ENCODE peak calls at places on chromosome 20, in nine cellular contexts. R is activated T-cell treated with anti-CD3 and anti-CD28 coated beads, Interleukin-2, amount 50 U/mL, for 1 hour; T is NCI-H1436 treated with DMSO at 0.1 percent for 48 hours; X is NCI-H1105 treated with DMSO at 0.1 percent for 48 hours; F is HTR-8/SVneo; G is germinal center; A is stimulated activated CD8-positive, alpha-beta memory T cell treated with anti-CD3 and anti-CD28 coated beads, Interleukin-4, amount 100 ng/mL, for 48 hours; W is CD4-positive, alpha-beta memory T cell; S is B cell. E is an unnamed sample.

GRCh38 chr20:62227977-62228958 is 8.2 kb upstream of the HRH3 start:
- DNase-seq in R (no peak), T (no peak), X (no peak), F (no peak), G (no peak), A (no peak), W (no peak), S (no peak), E (no peak)

GRCh38 chr20:2387180-2387577 is 6.5 kb downstream of the TGM6 start:
- DNase-seq in R (peak), T (no peak), X (peak), F (peak), G (peak), A (peak), W (peak), S (peak), E (peak)

GRCh38 chr20:20174089-20174835 is 121.9 kb downstream of the CFAP61 start:
- DNase-seq in R (no peak), T (no peak), X (no peak), F (no peak), G (no peak), A (no peak), W (no peak), S (no peak), E (no peak)

GRCh38 chr20:59043698-59044097 is 1.1 kb upstream of the PRELID3B start:
- DNase-seq in R (no peak), T (no peak), X (no peak), F (no peak), G (no peak), A (peak), W (no peak), S (peak), E (no peak)

GRCh38 chr20:21105429-21106170 is 558 bp downstream of the LINC00237 start:
- DNase-seq in R (no peak), T (no peak), X (no peak), F (no peak), G (no peak), A (peak), W (no peak), S (peak), E (no peak)

GRCh38 chr20:32495217-32495565 is 89.9 kb downstream of the NOL4L start:
- DNase-seq in R (no peak), T (no peak), X (no peak), F (no peak), G (no peak), A (no peak), W (no peak), S (no peak), E (no peak)

GRCh38 chr20:8568068-8568467 is 436.0 kb downstream of the PLCB1 start:
- DNase-seq in R (no peak), T (no peak), X (no peak), F (no peak), G (no peak), A (no peak), W (no peak), S (no peak), E (no peak)

GRCh38 chr20:43925786-43926185 is 11.1 kb downstream of the TOX2 start:
- DNase-seq in R (peak), T (peak), X (peak), F (peak), G (no peak), A (no peak), W (no peak), S (no peak), E (no peak)

GRCh38 chr20:18717062-18717461 is 96.5 kb upstream of the SCP2D1 start:
- DNase-seq in R (no peak), T (peak), X (peak), F (no peak), G (no peak), A (no peak), W (no peak), S (no peak), E (no peak)

GRCh38 chr20:62943396-62943795 is 5.4 kb downstream of the GID8 start:
- DNase-seq in R (no peak), T (no peak), X (no peak), F (no peak), G (no peak), A (no peak), W (no peak), S (no peak), E (no peak)

GRCh38 chr20:18138639-18139583 is 1.2 kb downstream of the KAT14 start:
- DNase-seq in R (no peak), T (no peak), X (no peak), F (no peak), G (no peak), A (no peak), W (no peak), S (no peak), E (no peak)

GRCh38 chr20:63381781-63382431 is 20.8 kb upstream of the CHRNA4 start:
- DNase-seq in R (peak), T (no peak), X (no peak), F (peak), G (peak), A (peak), W (peak), S (peak), E (no peak)

GRCh38 chr20:37571033-37571432 is 43.4 kb upstream of the BLCAP start:
- DNase-seq in R (no peak), T (no peak), X (no peak), F (no peak), G (no peak), A (no peak), W (no peak), S (no peak), E (no peak)

GRCh38 chr20:17676942-17677341 is 5.1 kb downstream of the RRBP1 start:
- DNase-seq in R (no peak), T (no peak), X (no peak), F (no peak), G (no peak), A (no peak), W (no peak), S (no peak), E (no peak)

GRCh38 chr20:62929051-62929538 is 2.8 kb upstream of the DIDO1 start:
- DNase-seq in R (peak), T (no peak), X (no peak), F (no peak), G (peak), A (peak), W (peak), S (peak), E (peak)

GRCh38 chr20:47776639-47777038 is 8.6 kb downstream of the SULF2 start:
- DNase-seq in R (no peak), T (no peak), X (no peak), F (no peak), G (no peak), A (no peak), W (no peak), S (no peak), E (no peak)

GRCh38 chr20:23588434-23589403 is 17.0 kb downstream of the CST9 start:
- DNase-seq in R (no peak), T (no peak), X (no peak), F (no peak), G (no peak), A (no peak), W (no peak), S (no peak), E (no peak)

GRCh38 chr20:63577317-63577894 is 3.4 kb upstream of the HELZ2 start:
- DNase-seq in R (no peak), T (no peak), X (peak), F (no peak), G (no peak), A (no peak), W (no peak), S (no peak), E (no peak)

GRCh38 chr20:49887828-49888340 is 27.4 kb downstream of the SPATA2 start:
- DNase-seq in R (no peak), T (no peak), X (no peak), F (no peak), G (no peak), A (no peak), W (no peak), S (no peak), E (no peak)

GRCh38 chr20:14555676-14556075 is 218.3 kb upstream of the FLRT3 start:
- DNase-seq in R (no peak), T (no peak), X (no peak), F (no peak), G (no peak), A (no peak), W (no peak), S (no peak), E (no peak)

GRCh38 chr20:43776691-43777090 is 49.9 kb upstream of the GTSF1L start:
- DNase-seq in R (no peak), T (no peak), X (no peak), F (no peak), G (no peak), A (no peak), W (no peak), S (no peak), E (no peak)

GRCh38 chr20:62321521-62321948 is 18.7 kb downstream of the ADRM1 start:
- DNase-seq in R (no peak), T (no peak), X (no peak), F (peak), G (peak), A (peak), W (no peak), S (peak), E (no peak)